ENCODE peak calls at places on chromosomes 13 and 19, in nine cellular contexts. M is mammary epithelial cell, P is tibial nerve, G is bronchial epithelial cell, T is epithelial cell of esophagus, Y is brain microvascular endothelial cell, J is cardiac muscle cell, R is lung, N is fibroblast of lung. B is an unnamed sample.

GRCh38 chr19:16268676-16269319 is 55.8 kb upstream of the KLF2 start:
- DNase-seq in N (no peak), G (no peak), P (no peak), T (no peak), R (no peak), M (no peak), J (no peak), Y (no peak), B (no peak)

GRCh38 chr19:13117772-13118423 is at the start of gene NACC1:
- DNase-seq in N (peak), Y (peak), R (peak), G (peak), T (peak), M (peak), J (peak), P (peak), B (peak)

GRCh38 chr19:16088351-16088984 is 12.2 kb downstream of the TPM4 start:
- DNase-seq in R (peak), T (no peak), P (no peak), M (no peak), J (no peak), N (peak), G (no peak), Y (no peak), B (no peak)

GRCh38 chr19:14107581-14108461 is 9.7 kb downstream of the PRKACA start:
- DNase-seq in R (no peak), P (no peak), M (no peak), J (no peak), G (peak), T (no peak), Y (peak), N (peak), B (peak)

GRCh38 chr19:43768273-43769050 is 12.3 kb downstream of the KCNN4 start:
- DNase-seq in J (no peak), T (no peak), N (no peak), G (no peak), M (no peak), P (no peak), R (no peak), Y (no peak), B (no peak)

GRCh38 chr13:108003626-108004025 is 211.7 kb downstream of the LIG4 start:
- DNase-seq in T (peak), J (no peak), R (no peak), Y (no peak), P (no peak), N (no peak), G (peak), M (no peak), B (no peak)

GRCh38 chr13:96822900-96823299 is 171.4 kb downstream of the OXGR1 start:
- DNase-seq in P (no peak), G (peak), N (peak), Y (no peak), M (peak), R (no peak), T (peak), J (peak), B (no peak)

GRCh38 chr13:111917086-111917485 is 149.9 kb upstream of the SOX1 start:
- DNase-seq in G (no peak), M (no peak), R (no peak), J (no peak), P (no peak), Y (no peak), T (no peak), N (no peak), B (no peak)

GRCh38 chr19:342128-342455 is 2.5 kb downstream of the MIER2 start:
- DNase-seq in M (no peak), R (no peak), J (no peak), T (no peak), P (no peak), G (no peak), Y (no peak), N (no peak), B (no peak)

GRCh38 chr13:45167611-45168554 is 33.0 kb downstream of the KCTD4 start:
- DNase-seq in T (peak), R (peak), J (no peak), Y (no peak), M (peak), P (no peak), N (peak), G (peak), B (no peak)

GRCh38 chr13:110412132-110412912 is 105.2 kb downstream of the COL4A2 start:
- DNase-seq in R (peak), P (peak), Y (peak), T (peak), N (peak), J (peak), G (peak), M (peak), B (peak)

GRCh38 chr19:30580673-30581072 is 208.5 kb downstream of the ZNF536 start:
- DNase-seq in Y (no peak), N (no peak), G (no peak), R (no peak), M (no peak), T (no peak), J (no peak), P (no peak), B (no peak)

GRCh38 chr13:92317066-92317465 is 909.5 kb upstream of the GPC6 start:
- DNase-seq in J (no peak), P (no peak), N (peak), G (no peak), T (no peak), M (no peak), Y (peak), R (no peak), B (peak)

GRCh38 chr13:33644607-33645543 is 173.1 kb upstream of the RFC3 start:
- DNase-seq in N (peak), R (no peak), G (peak), P (no peak), J (no peak), T (peak), Y (no peak), M (peak), B (no peak)

GRCh38 chr19:14164724-14165493 is 28.5 kb upstream of the ASF1B start:
- DNase-seq in P (no peak), N (no peak), Y (no peak), G (no peak), J (no peak), T (no peak), M (no peak), R (no peak), B (no peak)

GRCh38 chr13:52738719-52739467 is 727 bp downstream of the CNMD start:
- DNase-seq in T (no peak), R (no peak), M (no peak), G (no peak), P (no peak), J (peak), Y (no peak), N (no peak), B (no peak)

GRCh38 chr13:43042410-43042921 is 19.1 kb downstream of the DNAJC15 start:
- DNase-seq in N (no peak), P (no peak), Y (no peak), T (no peak), R (no peak), J (no peak), M (no peak), G (no peak), B (no peak)

GRCh38 chr13:43036386-43037220 is 13.2 kb downstream of the DNAJC15 start:
- DNase-seq in Y (no peak), T (no peak), P (no peak), J (no peak), G (no peak), N (peak), R (no peak), M (no peak), B (peak)

GRCh38 chr13:43046259-43046658 is 22.9 kb downstream of the DNAJC15 start:
- DNase-seq in R (no peak), T (no peak), Y (no peak), J (no peak), P (no peak), G (no peak), N (no peak), M (no peak), B (no peak)

GRCh38 chr13:43044720-43045301 is 21.4 kb downstream of the DNAJC15 start:
- DNase-seq in R (no peak), Y (no peak), T (no peak), P (no peak), M (no peak), J (no peak), G (no peak), N (no peak), B (no peak)

GRCh38 chr13:43041368-43041921 is 18.1 kb downstream of the DNAJC15 start:
- DNase-seq in M (no peak), P (no peak), N (no peak), G (no peak), J (no peak), R (no peak), Y (no peak), T (no peak), B (no peak)
- TF ChIP-seq CTCF in M (no peak), P (no peak), N (no peak), G (no peak), J (no peak), R (no peak), Y (no peak), T (no peak), B (no peak)

DNA sequence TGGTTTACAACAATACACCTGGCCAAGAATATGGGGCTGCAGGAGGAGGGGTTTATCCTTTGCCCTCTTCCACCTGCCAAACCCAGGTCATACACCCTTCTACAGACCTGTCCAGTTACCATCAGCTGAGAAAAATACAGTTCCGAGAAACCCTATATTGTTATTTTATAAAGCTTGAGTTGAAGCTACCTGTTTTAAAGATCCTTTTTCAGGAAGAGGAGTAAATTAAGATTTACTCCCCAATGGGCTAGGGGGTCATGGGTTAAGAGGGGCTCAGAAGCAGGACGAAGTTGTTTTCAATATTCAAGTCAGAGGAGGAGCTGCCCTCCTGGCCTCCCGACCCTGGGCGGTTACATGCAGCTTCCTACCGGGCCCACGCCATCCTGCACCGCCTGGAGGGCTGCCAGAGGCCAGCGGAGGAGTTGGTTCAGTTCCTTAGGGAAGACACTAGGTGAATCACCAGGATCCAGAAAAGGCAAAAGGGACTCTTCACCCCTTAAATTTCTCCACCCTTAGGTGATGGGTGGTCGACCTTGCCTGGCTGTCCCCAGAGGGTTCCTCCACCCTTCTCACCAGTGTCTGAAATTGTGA is 1.3 kb downstream of the GJB2 start:
- DNase-seq in Y (no peak), T (no peak), J (no peak), M (no peak), N (no peak), P (no peak), R (no peak), G (no peak), B (no peak)
- H3K4me3 ChIP-seq in Y (no peak), T (peak), J (no peak), M (peak), N (no peak), P (no peak), R (no peak), G (peak), B (peak)

GRCh38 chr19:47768604-47769003 is 9.9 kb upstream of the SELENOW start:
- DNase-seq in Y (no peak), M (no peak), J (no peak), N (no peak), R (no peak), T (no peak), G (no peak), P (no peak), B (no peak)
- TF ChIP-seq CTCF in Y (peak), M (no peak), J (no peak), N (no peak), R (no peak), T (peak), G (no peak), P (no peak), B (no peak)

GRCh38 chr19:49579193-49579592 is 1.2 kb downstream of the NOSIP start:
- DNase-seq in P (no peak), G (no peak), Y (no peak), J (no peak), R (no peak), M (no peak), T (no peak), N (no peak), B (no peak)
- H3K4me3 ChIP-seq in P (no peak), G (no peak), Y (peak), J (peak), R (no peak), M (peak), T (peak), N (peak), B (peak)

DNA sequence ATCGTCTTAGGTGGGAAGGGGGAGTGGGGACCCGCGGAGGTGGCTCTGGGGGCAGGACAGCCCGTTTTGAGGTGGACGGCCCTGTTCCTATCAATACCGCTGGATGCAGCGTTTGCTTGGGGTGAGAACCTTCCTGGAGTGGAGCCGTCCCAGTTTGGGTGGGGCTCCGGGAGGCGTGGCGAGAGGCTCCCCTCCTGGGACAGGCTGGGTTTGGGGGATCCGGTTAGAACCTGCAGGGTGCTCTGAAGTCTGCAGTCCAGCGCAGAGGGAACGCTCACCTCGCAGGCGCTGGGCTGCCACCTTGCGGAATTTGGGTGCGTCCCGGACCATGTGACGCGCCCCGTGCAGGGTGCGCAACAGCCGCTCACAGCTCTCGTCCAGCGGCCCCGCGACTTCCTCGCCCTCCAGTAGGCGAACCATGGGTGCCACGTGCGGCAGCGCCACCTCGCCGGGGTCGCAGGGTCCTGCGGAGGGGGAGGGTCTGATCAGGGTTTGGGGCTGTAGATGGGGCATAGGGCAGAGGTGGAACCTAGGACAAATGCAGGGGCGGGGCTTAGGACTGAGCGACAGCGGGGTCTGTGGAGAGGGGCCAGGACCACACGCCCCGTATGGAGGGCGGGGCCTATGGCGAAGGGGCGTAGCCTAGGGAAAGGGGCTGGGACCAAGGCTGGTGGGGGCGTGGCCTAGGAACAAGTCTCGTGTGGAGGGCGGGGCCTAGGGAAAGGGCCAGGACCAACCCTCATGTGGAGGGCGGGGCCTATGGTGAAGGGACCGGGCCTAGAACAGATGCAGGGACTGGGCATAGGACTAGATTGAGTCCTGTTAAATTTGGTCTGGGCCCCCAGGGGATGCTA is 13.8 kb downstream of the SH2D3A start:
- DNase-seq in P (peak), Y (peak), M (no peak), J (peak), T (peak), G (peak), R (peak), N (peak), B (peak)
- TF ChIP-seq CTCF in P (peak), Y (peak), M (no peak), J (peak), T (peak), G (peak), R (peak), N (peak), B (peak)

DNA sequence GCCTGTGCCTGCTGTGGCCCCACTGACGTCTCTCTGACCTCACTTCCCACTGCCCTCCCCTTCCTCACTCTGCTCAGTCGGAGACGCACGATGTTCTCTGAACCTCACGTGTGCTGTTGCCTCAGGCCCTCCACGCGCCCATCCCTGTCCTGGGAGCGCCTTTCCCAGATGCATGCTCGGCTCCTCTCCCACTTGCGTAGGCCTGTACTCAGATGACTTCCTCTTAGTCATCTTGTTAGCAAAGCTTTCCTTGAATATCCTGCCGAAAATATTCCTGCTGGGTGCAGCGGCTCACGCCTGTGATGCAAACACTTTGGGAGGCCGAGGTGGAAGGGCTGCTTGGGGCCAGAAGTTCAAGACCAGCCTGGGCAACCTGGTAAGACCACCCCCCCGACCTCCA is 9.3 kb upstream of the SYT5 start:
- DNase-seq in M (peak), R (no peak), N (peak), P (no peak), G (peak), Y (peak), J (no peak), T (peak), B (peak)
- H3K4me3 ChIP-seq in M (no peak), R (no peak), N (no peak), P (no peak), G (no peak), Y (no peak), J (no peak), T (no peak), B (no peak)

DNA sequence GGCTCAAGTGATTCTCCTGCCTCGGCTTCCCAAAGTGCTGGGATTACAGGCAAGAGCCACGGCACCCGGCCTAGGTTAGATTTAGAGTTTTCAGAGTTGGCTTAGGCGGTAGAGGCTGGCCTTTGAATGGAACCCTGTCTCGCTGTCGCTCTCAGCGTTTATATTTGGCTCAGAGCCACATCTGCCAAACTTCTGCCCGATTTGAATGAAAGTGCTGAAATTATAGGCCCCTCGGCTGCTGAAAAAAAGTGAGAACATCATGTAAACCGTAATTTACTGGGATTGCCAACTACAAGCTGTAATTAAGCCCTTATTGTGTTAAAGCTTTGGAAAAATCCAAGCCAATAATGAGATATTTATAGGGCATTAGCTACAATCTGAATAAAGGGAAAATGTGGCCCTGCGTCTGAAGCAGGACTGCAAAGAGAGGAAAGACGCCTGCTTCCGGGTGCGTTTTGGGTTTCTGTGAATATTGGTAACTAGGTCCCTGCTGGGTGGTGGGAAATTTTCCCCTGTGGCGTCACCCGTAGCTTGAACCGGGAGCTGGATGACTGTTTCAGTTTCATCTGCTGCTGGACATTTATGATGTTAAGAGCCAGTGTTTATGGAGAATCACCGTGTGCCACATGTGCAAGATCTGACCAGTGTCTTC is 9.8 kb downstream of the DNM2 start:
- DNase-seq in G (no peak), R (no peak), N (no peak), P (no peak), T (no peak), Y (no peak), M (no peak), J (no peak), B (no peak)
- TF ChIP-seq CTCF in G (no peak), R (no peak), N (no peak), P (no peak), T (no peak), Y (no peak), M (no peak), J (no peak), B (no peak)

GRCh38 chr13:113322043-113322461 is 25.0 kb downstream of the LAMP1 start:
- DNase-seq in P (no peak), N (no peak), J (no peak), Y (no peak), R (no peak), M (no peak), G (no peak), T (no peak), B (no peak)
- H3K4me3 ChIP-seq in P (no peak), N (no peak), J (no peak), Y (no peak), R (no peak), M (no peak), G (no peak), T (no peak), B (no peak)